ENCODE peak calls at places on chromosomes 7 and 10, in ten cellular contexts. C is LoVo; Z is left ventricle myocardium superior; B is hypothalamus; U is A549; I is effector memory CD8-positive, alpha-beta T cell; O is NCI-H2081; F is HS-27A; S is IMR-90; X is neuronal stem cell. M is an unnamed sample.

GRCh38 chr7:146387140-146387539 is 270.5 kb downstream of the CNTNAP2 start:
- DNase-seq in U (no peak), Z (no peak), X (no peak), B (no peak), S (no peak), I (no peak), O (no peak), C (no peak), F (no peak), M (no peak)

GRCh38 chr10:78182841-78183240 is 149.2 kb downstream of the RPS24 start:
- DNase-seq in U (no peak), X (no peak), S (no peak), F (no peak), B (no peak), Z (no peak), C (no peak), O (no peak), I (no peak), M (no peak)

GRCh38 chr10:13743101-13743693 is 156.4 kb downstream of the PRPF18 start:
- DNase-seq in U (no peak), X (no peak), O (no peak), B (no peak), Z (no peak), S (peak), I (no peak), C (no peak), F (no peak), M (no peak)

GRCh38 chr7:82559203-82559805 is 115.7 kb upstream of the CACNA2D1 start:
- DNase-seq in Z (no peak), X (peak), O (peak), I (no peak), S (no peak), C (no peak), B (peak), F (no peak), U (peak), M (no peak)

GRCh38 chr10:1420663-1421362 is 316.5 kb downstream of the ADARB2 start:
- DNase-seq in C (peak), S (no peak), I (peak), U (peak), Z (no peak), B (peak), X (peak), O (peak), F (no peak), M (peak)

GRCh38 chr10:34434119-34434594 is 380.9 kb downstream of the PARD3 start:
- DNase-seq in I (no peak), C (no peak), U (peak), O (no peak), B (no peak), Z (no peak), X (no peak), F (peak), S (peak), M (no peak)

GRCh38 chr10:44466236-44466635 is 81.3 kb upstream of the CXCL12 start:
- DNase-seq in C (no peak), I (no peak), B (no peak), X (no peak), U (no peak), S (peak), F (no peak), Z (no peak), O (no peak), M (no peak)

GRCh38 chr7:117873056-117873932 is at the start of gene CTTNBP2:
- DNase-seq in B (peak), F (no peak), I (no peak), Z (peak), C (peak), S (peak), X (peak), O (peak), U (peak), M (peak)

GRCh38 chr7:47180268-47180826 is 401.6 kb downstream of the TNS3 start:
- DNase-seq in U (peak), O (peak), S (peak), I (no peak), C (peak), F (no peak), X (peak), B (peak), Z (no peak), M (peak)

GRCh38 chr7:33698006-33698405 is 207.3 kb upstream of the BMPER start:
- DNase-seq in F (no peak), I (no peak), B (no peak), C (no peak), O (no peak), X (no peak), Z (no peak), S (no peak), U (no peak), M (no peak)

GRCh38 chr10:13883843-13884444 is 297.2 kb downstream of the PRPF18 start:
- DNase-seq in B (no peak), O (no peak), S (no peak), C (no peak), X (no peak), I (no peak), Z (no peak), U (no peak), F (no peak), M (no peak)

GRCh38 chr10:114042895-114043531 is 653 bp upstream of the ADRB1 start:
- DNase-seq in O (peak), C (peak), I (peak), Z (peak), B (peak), X (no peak), F (no peak), U (peak), S (peak), M (no peak)

GRCh38 chr10:110387983-110388681 is 83.4 kb upstream of the SMNDC1 start:
- DNase-seq in U (no peak), S (no peak), F (no peak), B (no peak), X (no peak), O (no peak), Z (no peak), I (peak), C (peak), M (no peak)

GRCh38 chr10:71231196-71231595 is 18.8 kb downstream of the UNC5B start:
- DNase-seq in X (no peak), O (no peak), I (no peak), S (no peak), C (no peak), F (no peak), U (no peak), Z (no peak), B (no peak), M (no peak)

GRCh38 chr10:85735997-85736396 is 630.6 kb downstream of the GRID1 start:
- DNase-seq in F (no peak), X (no peak), C (no peak), O (no peak), Z (no peak), U (no peak), B (no peak), I (no peak), S (no peak), M (no peak)

GRCh38 chr10:125775491-125776106 is at the start of gene MMP21:
- DNase-seq in S (no peak), U (no peak), O (no peak), X (no peak), I (no peak), Z (no peak), B (no peak), C (no peak), F (no peak), M (no peak)

GRCh38 chr10:74500806-74501205 is 325.6 kb upstream of the KAT6B start:
- DNase-seq in Z (no peak), B (no peak), U (no peak), I (no peak), S (peak), F (no peak), X (no peak), O (no peak), C (no peak), M (no peak)

GRCh38 chr7:144384071-144384470 is 19.4 kb downstream of the NOBOX start:
- DNase-seq in B (no peak), F (no peak), C (peak), S (no peak), O (no peak), X (no peak), I (no peak), Z (no peak), U (peak), M (no peak)

GRCh38 chr7:86733783-86734182 is 90.1 kb downstream of the GRM3 start:
- DNase-seq in O (peak), B (no peak), U (peak), I (no peak), X (no peak), S (peak), C (no peak), Z (no peak), F (no peak), M (no peak)

GRCh38 chr10:88379575-88379974 is 203.5 kb downstream of the RNLS start:
- DNase-seq in B (no peak), F (no peak), U (peak), I (no peak), Z (no peak), S (peak), C (peak), X (no peak), O (no peak), M (no peak)

GRCh38 chr10:98055875-98056516 is 25.6 kb upstream of the CRTAC1 start:
- DNase-seq in B (no peak), U (no peak), S (peak), Z (no peak), I (no peak), O (no peak), F (no peak), X (peak), C (no peak), M (peak)

GRCh38 chr7:151206914-151207313 is 3.4 kb downstream of the H2BK1 start:
- DNase-seq in C (no peak), X (no peak), F (no peak), B (no peak), O (no peak), S (no peak), I (peak), Z (no peak), U (no peak), M (no peak)

GRCh38 chr10:103750836-103751235 is 104.5 kb downstream of the SH3PXD2A start:
- DNase-seq in C (no peak), S (no peak), U (no peak), X (no peak), F (no peak), I (no peak), Z (no peak), B (no peak), O (no peak), M (no peak)

GRCh38 chr10:127372361-127372760 is 176.0 kb upstream of the INSYN2A start:
- DNase-seq in C (no peak), B (no peak), I (no peak), Z (no peak), S (no peak), U (no peak), X (no peak), F (no peak), O (no peak), M (no peak)

GRCh38 chr7:179948-180694 is 12.2 kb upstream of the FAM20C start:
- DNase-seq in C (no peak), I (no peak), F (no peak), Z (no peak), U (no peak), S (no peak), X (no peak), B (no peak), O (no peak), M (no peak)

GRCh38 chr10:105183506-105183905 is 542.4 kb downstream of the SORCS3 start:
- DNase-seq in X (no peak), B (peak), O (no peak), U (no peak), C (no peak), I (no peak), F (no peak), S (no peak), Z (no peak), M (no peak)

GRCh38 chr7:7918736-7919448 is 49.7 kb upstream of the GLCCI1 start:
- DNase-seq in S (peak), I (no peak), C (no peak), B (no peak), X (no peak), Z (no peak), U (no peak), O (no peak), F (no peak), M (no peak)

GRCh38 chr7:96238474-96238873 is 83.4 kb downstream of the SLC25A13 start:
- DNase-seq in Z (no peak), U (no peak), X (no peak), I (no peak), B (no peak), O (peak), F (no peak), C (no peak), S (no peak), M (no peak)